ENCODE peak calls at places on chromosomes 12 and 14, in seven cellular contexts. M, Z, V, H, A, L and Y are unnamed samples.

GRCh38 chr14:72594099-72594901 is 299.6 kb downstream of the DPF3 start:
- DNase-seq in V (no peak), A (no peak), Z (no peak), L (no peak), M (no peak), H (no peak), Y (no peak)

GRCh38 chr12:111192657-111193056 is 176.2 kb downstream of the PHETA1 start:
- DNase-seq in Z (no peak), M (no peak), L (no peak), H (no peak), V (no peak), A (no peak), Y (no peak)

GRCh38 chr14:74955229-74955999 is at the start of gene PGF:
- DNase-seq in V (peak; percentile 72), H (peak; percentile 86), L (no peak), Z (peak; percentile 74), A (peak; percentile 84), M (no peak), Y (peak; percentile 49)

GRCh38 chr12:68157295-68157871 is 2.2 kb downstream of the IFNG start:
- DNase-seq in V (no peak), Z (no peak), L (no peak), A (no peak), H (no peak), M (no peak), Y (no peak)

GRCh38 chr12:2239376-2240010 is 186.7 kb downstream of the CACNA1C start:
- DNase-seq in Z (no peak), A (no peak), V (no peak), M (peak; percentile 41), H (no peak), L (no peak), Y (no peak)

GRCh38 chr12:11947218-11947617 is 123.5 kb upstream of the BCL2L14 start:
- DNase-seq in A (no peak), M (no peak), L (no peak), Z (no peak), V (no peak), H (no peak), Y (no peak)

GRCh38 chr12:51538149-51538548 is 52.9 kb upstream of the SCN8A start:
- DNase-seq in H (no peak), Z (no peak), M (no peak), A (no peak), V (no peak), L (no peak), Y (no peak)

GRCh38 chr14:26730929-26731618 is 133.2 kb upstream of the NOVA1 start:
- DNase-seq in L (no peak), H (peak; percentile 30), M (peak; percentile 3), A (no peak), V (peak; percentile 39), Z (no peak), Y (peak; percentile 1)

GRCh38 chr14:31945074-31945613 is 132.0 kb upstream of the ARHGAP5 start:
- DNase-seq in V (no peak), H (peak; percentile 42), L (peak; percentile 66), A (no peak), M (no peak), Z (no peak), Y (no peak)

GRCh38 chr12:96711364-96711763 is 195.7 kb upstream of the NEDD1 start:
- DNase-seq in L (no peak), A (no peak), Z (no peak), V (no peak), H (no peak), M (no peak), Y (no peak)

GRCh38 chr12:45543887-45544286 is 185.6 kb upstream of the ARID2 start:
- DNase-seq in L (peak; percentile 56), A (no peak), H (peak; percentile 83), V (peak; percentile 79), Z (peak; percentile 34), M (peak; percentile 87), Y (peak; percentile 55)

GRCh38 chr14:71143391-71144290 is 236.4 kb downstream of the PCNX1 start:
- DNase-seq in Z (no peak), V (no peak), M (peak; percentile 80), H (peak; percentile 74), L (no peak), A (peak; percentile 94), Y (peak; percentile 63)

GRCh38 chr14:101460521-101460920 is 100.8 kb upstream of the DIO3 start:
- DNase-seq in V (no peak), M (no peak), L (no peak), Z (no peak), A (peak; percentile 26), H (no peak), Y (no peak)

GRCh38 chr14:91170504-91171121 is 56.7 kb downstream of the DGLUCY start:
- DNase-seq in V (peak; percentile 13), L (no peak), M (peak; percentile 25), H (no peak), A (no peak), Z (peak; percentile 50), Y (no peak)
- H3K27ac ChIP-seq in V (no peak overlapping the region), L (no peak overlapping the region), M (no peak overlapping the region), H (no peak overlapping the region), A (no peak overlapping the region), Z (peak overlapping the region; percentile 77), Y (no peak overlapping the region)

GRCh38 chr12:53613821-53614220 is 12.4 kb downstream of the ATF7 start:
- DNase-seq in M (peak; percentile 23), Z (no peak), L (no peak), A (no peak), H (no peak), V (no peak), Y (no peak)

GRCh38 chr12:53617700-53618099 is 8.5 kb downstream of the ATF7 start:
- DNase-seq in Z (no peak), A (no peak), L (no peak), M (no peak), H (no peak), V (peak; percentile 77), Y (no peak)

GRCh38 chr12:53616950-53617349 is 9.2 kb downstream of the ATF7 start:
- DNase-seq in M (no peak), A (no peak), V (no peak), L (no peak), H (no peak), Z (no peak), Y (no peak)

GRCh38 chr12:53622724-53623123 is 3.5 kb downstream of the ATF7 start:
- DNase-seq in L (no peak), V (no peak), M (no peak), H (no peak), A (no peak), Z (no peak), Y (no peak)

DNA sequence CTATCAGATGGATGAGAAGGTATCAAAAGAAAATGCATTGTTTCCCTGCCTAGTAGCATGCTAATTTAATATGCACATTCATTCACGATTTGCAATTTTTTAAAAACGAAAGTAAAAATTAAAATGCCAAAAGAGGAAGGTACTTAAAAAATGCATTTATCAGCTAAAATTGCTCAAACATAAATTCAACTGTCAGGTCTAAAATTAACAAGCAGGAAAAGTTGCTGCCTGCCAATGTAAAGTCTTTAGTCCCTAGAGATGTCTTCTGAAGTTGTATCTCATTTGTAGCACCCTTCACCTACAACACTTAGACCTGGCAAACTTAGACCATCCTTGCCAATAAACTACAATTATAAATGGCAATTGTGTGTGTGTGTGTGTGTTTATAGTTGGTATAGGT is 7.8 kb downstream of the ATF7 start:
- DNase-seq in H (no peak), V (no peak), L (no peak), M (no peak), Z (no peak), A (no peak), Y (no peak)
- H3K4me3 ChIP-seq in H (no peak overlapping the region), V (peak overlapping the region; percentile 49), L (no peak overlapping the region), M (no peak overlapping the region), Z (peak overlapping the region; percentile 35), A (peak overlapping the region; percentile 6), Y (no peak overlapping the region)

GRCh38 chr12:105220929-105221290 is 15.1 kb downstream of the APPL2 start:
- DNase-seq in Z (peak; percentile 55), M (no peak), L (no peak), V (no peak), H (peak; percentile 49), A (no peak), Y (no peak)

GRCh38 chr12:105223358-105223840 is 12.6 kb downstream of the APPL2 start:
- DNase-seq in H (no peak), L (no peak), Z (no peak), V (no peak), M (no peak), A (no peak), Y (no peak)

GRCh38 chr12:105221588-105222325 is 14.2 kb downstream of the APPL2 start:
- DNase-seq in A (no peak), M (no peak), Z (no peak), H (no peak), V (no peak), L (no peak), Y (no peak)

GRCh38 chr12:105222726-105223357 is 13.1 kb downstream of the APPL2 start:
- DNase-seq in Z (no peak), H (no peak), A (no peak), V (no peak), M (no peak), L (no peak), Y (no peak)

DNA sequence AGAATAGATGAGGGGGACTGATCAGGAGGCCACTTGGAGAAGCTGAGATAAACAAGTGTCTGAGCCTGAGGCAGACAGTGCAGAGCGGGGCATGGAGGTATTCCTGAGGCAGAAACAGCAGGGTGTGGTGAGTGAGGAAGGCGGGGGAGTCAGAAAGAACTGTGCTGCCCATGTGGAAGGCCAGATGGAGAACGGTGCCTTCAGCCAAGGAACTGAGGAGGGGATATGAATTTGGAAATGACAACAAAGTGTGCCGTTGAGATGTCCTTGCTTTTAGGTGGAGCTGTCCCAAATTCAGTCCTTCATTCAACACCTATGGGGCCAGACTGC is 13.7 kb downstream of the APPL2 start:
- DNase-seq in L (no peak), A (no peak), V (no peak), Z (no peak), M (no peak), H (no peak), Y (no peak)
- H3K27ac ChIP-seq in L (no peak overlapping the region), A (no peak overlapping the region), V (no peak overlapping the region), Z (peak overlapping the region; percentile 72), M (no peak overlapping the region), H (peak overlapping the region; percentile 88), Y (no peak overlapping the region)

DNA sequence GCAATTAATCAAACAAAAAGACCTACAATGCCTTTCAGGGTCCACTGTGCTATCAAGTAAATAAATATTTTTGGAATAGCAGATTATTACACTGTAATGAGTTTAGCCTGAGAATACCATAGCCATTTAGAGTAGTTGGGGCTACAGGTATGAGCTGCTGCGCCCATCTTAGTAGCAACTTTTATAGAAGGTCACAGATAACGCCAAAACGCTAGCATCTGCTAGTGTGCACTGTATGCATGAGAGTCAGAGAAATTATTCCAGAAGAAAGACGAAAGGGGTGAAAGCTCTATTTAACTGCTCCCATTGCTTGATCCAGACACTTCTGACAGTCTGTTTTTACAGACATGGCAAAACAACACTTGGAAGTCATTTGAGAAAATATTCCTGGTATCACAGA is 48.5 kb upstream of the SLC2A13 start:
- DNase-seq in A (no peak), L (no peak), V (no peak), M (no peak), Z (no peak), H (no peak), Y (no peak)
- H3K4me3 ChIP-seq in A (no peak overlapping the region), L (no peak overlapping the region), V (no peak overlapping the region), M (no peak overlapping the region), Z (no peak overlapping the region), H (no peak overlapping the region), Y (no peak overlapping the region)

GRCh38 chr14:105447651-105448640 is 26.7 kb upstream of the CRIP2 start:
- DNase-seq in M (no peak), Z (no peak), H (no peak), V (no peak), L (no peak), A (no peak), Y (no peak)
- H3K27ac ChIP-seq in M (no peak overlapping the region), Z (peak overlapping the region; percentile 61), H (no peak overlapping the region), V (peak overlapping the region; percentile 3), L (no peak overlapping the region), A (no peak overlapping the region), Y (no peak overlapping the region)